ENCODE peak calls at places on chromosome 13, in four cellular contexts. One of them, this sample, is unnamed.

GRCh38 chr13:21242236-21242635 is 65.8 kb downstream of the MRPL57 start:
- DNase-seq in tibial artery: no peak
- DNase-seq in lower leg skin: no peak
- DNase-seq in mammary epithelial cell: no peak
- DNase-seq in this sample: no peak

GRCh38 chr13:110644892-110645521 is 29.7 kb downstream of the NAXD start:
- DNase-seq in lower leg skin: peak; percentile 86
- DNase-seq in mammary epithelial cell: peak; percentile 44
- DNase-seq in tibial artery: peak; percentile 88
- DNase-seq in this sample: no peak

GRCh38 chr13:29909975-29910674 is 59.7 kb upstream of the UBL3 start:
- DNase-seq in mammary epithelial cell: peak; percentile 81
- DNase-seq in tibial artery: no peak
- DNase-seq in lower leg skin: peak; percentile 84
- DNase-seq in this sample: no peak

GRCh38 chr13:48234652-48235099 is 1.7 kb downstream of the ITM2B start:
- DNase-seq in tibial artery: no peak
- DNase-seq in mammary epithelial cell: no peak
- DNase-seq in lower leg skin: no peak
- DNase-seq in this sample: no peak

GRCh38 chr13:90121784-90122183 is 1225.7 kb upstream of the MIR17HG start:
- DNase-seq in mammary epithelial cell: no peak
- DNase-seq in tibial artery: no peak
- DNase-seq in lower leg skin: no peak
- DNase-seq in this sample: no peak

GRCh38 chr13:34038326-34039068 is 220.5 kb downstream of the RFC3 start:
- DNase-seq in mammary epithelial cell: no peak
- DNase-seq in tibial artery: no peak
- DNase-seq in lower leg skin: no peak
- DNase-seq in this sample: no peak

GRCh38 chr13:111184685-111185401 is 69.7 kb downstream of the ARHGEF7 start:
- DNase-seq in mammary epithelial cell: no peak
- DNase-seq in lower leg skin: no peak
- DNase-seq in tibial artery: peak; percentile 79
- DNase-seq in this sample: no peak

GRCh38 chr13:87356314-87356713 is 314.9 kb upstream of the SLITRK5 start:
- DNase-seq in tibial artery: no peak
- DNase-seq in lower leg skin: no peak
- DNase-seq in mammary epithelial cell: no peak
- DNase-seq in this sample: no peak

GRCh38 chr13:85567909-85568308 is 231.3 kb downstream of the SLITRK6 start:
- DNase-seq in mammary epithelial cell: no peak
- DNase-seq in tibial artery: no peak
- DNase-seq in lower leg skin: no peak
- DNase-seq in this sample: no peak

GRCh38 chr13:32582991-32583390 is 3.3 kb upstream of the PDS5B start:
- DNase-seq in mammary epithelial cell: no peak
- DNase-seq in tibial artery: no peak
- DNase-seq in lower leg skin: no peak
- DNase-seq in this sample: no peak

GRCh38 chr13:27001705-27002104 is 169.9 kb downstream of the USP12 start:
- DNase-seq in mammary epithelial cell: no peak
- DNase-seq in lower leg skin: peak; percentile 37
- DNase-seq in tibial artery: no peak
- DNase-seq in this sample: no peak

GRCh38 chr13:99191900-99192399 is 8.7 kb upstream of the UBAC2 start:
- DNase-seq in mammary epithelial cell: no peak
- DNase-seq in tibial artery: no peak
- DNase-seq in lower leg skin: peak; percentile 81
- DNase-seq in this sample: no peak

GRCh38 chr13:87131611-87132010 is 539.6 kb upstream of the SLITRK5 start:
- DNase-seq in lower leg skin: no peak
- DNase-seq in mammary epithelial cell: no peak
- DNase-seq in tibial artery: no peak
- DNase-seq in this sample: no peak

GRCh38 chr13:29886446-29886845 is 36.0 kb upstream of the UBL3 start:
- DNase-seq in lower leg skin: no peak
- DNase-seq in tibial artery: no peak
- DNase-seq in mammary epithelial cell: no peak
- DNase-seq in this sample: no peak

GRCh38 chr13:105979586-105979985 is 555.9 kb downstream of the EFNB2 start:
- DNase-seq in lower leg skin: no peak
- DNase-seq in tibial artery: no peak
- DNase-seq in mammary epithelial cell: peak; percentile 85
- DNase-seq in this sample: no peak

GRCh38 chr13:43263047-43263446 is 239.7 kb downstream of the DNAJC15 start:
- DNase-seq in mammary epithelial cell: peak; percentile 54
- DNase-seq in lower leg skin: no peak
- DNase-seq in tibial artery: no peak
- DNase-seq in this sample: no peak

GRCh38 chr13:20814224-20814910 is 40.6 kb upstream of the EEF1AKMT1 start:
- DNase-seq in tibial artery: peak; percentile 96
- DNase-seq in lower leg skin: peak; percentile 97
- DNase-seq in mammary epithelial cell: peak; percentile 41
- DNase-seq in this sample: peak; percentile 70

GRCh38 chr13:68551701-68552522 is 1321.8 kb upstream of the PCDH9 start:
- DNase-seq in lower leg skin: no peak
- DNase-seq in mammary epithelial cell: no peak
- DNase-seq in tibial artery: no peak
- DNase-seq in this sample: no peak

DNA sequence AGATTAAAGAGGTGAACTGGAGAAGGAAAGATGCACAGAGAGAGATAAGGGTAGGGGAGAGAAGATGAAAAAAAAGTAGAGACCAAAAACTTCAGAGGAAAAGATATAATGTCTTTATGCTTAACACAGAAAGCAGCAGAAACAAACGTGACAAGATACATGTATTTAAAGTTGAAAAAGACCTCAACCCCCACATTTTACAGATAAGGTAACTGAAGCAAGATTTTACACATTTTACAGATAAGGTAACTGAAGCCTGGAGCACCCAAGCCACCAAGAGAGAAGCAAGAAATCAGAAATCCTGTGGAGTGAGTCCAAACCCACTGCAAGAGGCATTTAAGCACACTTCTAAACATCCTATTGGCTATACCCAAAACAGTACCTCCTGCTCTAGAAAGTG is 185.3 kb downstream of the TBC1D4 start:
- DNase-seq in tibial artery: no peak
- DNase-seq in mammary epithelial cell: no peak
- DNase-seq in lower leg skin: no peak
- DNase-seq in this sample: no peak
- H3K4me3 ChIP-seq in tibial artery: no peak overlapping the region
- H3K4me3 ChIP-seq in mammary epithelial cell: no peak overlapping the region
- H3K4me3 ChIP-seq in lower leg skin: no peak overlapping the region
- H3K4me3 ChIP-seq in this sample: no peak overlapping the region

GRCh38 chr13:82248713-82249112 is 1633.6 kb downstream of the SLITRK1 start:
- DNase-seq in mammary epithelial cell: no peak
- DNase-seq in tibial artery: no peak
- DNase-seq in lower leg skin: no peak
- DNase-seq in this sample: no peak
- H3K4me3 ChIP-seq in mammary epithelial cell: no peak overlapping the region
- H3K4me3 ChIP-seq in tibial artery: no peak overlapping the region
- H3K4me3 ChIP-seq in lower leg skin: no peak overlapping the region
- H3K4me3 ChIP-seq in this sample: no peak overlapping the region

DNA sequence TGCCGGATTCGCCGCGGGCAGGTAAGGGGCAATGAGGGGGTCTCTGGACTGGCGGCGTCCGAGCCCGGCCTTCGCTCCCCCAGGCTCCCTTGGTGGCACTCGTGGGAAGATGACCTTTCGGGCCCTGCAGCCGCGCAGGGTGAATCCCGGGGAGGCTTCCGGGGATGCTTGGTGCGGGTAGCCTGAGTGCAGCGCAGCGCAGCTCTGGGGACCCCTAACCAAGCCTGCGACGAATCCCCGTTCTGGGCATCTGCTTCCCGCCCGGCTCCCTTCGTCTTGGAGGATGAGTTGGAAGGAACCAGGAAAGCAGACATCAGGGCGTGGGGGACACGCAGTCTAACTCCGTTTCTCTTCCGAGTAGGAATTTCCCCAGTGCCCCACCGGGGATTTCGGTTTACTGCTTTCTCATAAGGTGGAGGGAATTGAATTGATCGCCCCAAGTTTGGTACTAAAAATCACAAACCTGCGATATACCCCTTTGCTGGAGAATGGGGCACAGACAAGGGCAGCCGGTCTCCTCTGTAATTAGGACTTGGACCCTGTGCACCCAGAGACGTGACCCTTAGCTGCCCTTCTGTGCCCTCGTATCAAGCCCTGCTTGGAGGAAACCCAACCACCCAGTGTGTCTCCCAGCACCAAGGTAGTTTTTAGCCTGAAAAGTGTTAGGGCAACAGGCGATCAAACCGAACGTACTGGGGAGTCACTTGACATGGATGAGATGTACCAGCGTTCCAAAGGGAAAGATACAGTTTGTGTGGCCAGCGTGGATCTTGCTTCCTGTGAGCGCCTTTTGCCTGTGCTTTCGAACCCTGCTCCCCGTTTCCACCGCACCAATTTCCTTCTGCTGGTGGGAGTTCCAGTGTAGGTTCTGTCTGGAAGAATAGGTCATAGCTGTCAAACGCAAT is 1.0 kb downstream of the GPC5 start:
- DNase-seq in lower leg skin: no peak
- DNase-seq in mammary epithelial cell: no peak
- DNase-seq in tibial artery: peak; percentile 59
- DNase-seq in this sample: no peak
- H3K4me3 ChIP-seq in lower leg skin: peak overlapping the region; percentile 24
- H3K4me3 ChIP-seq in mammary epithelial cell: peak overlapping the region; percentile 51
- H3K4me3 ChIP-seq in tibial artery: peak overlapping the region; percentile 56
- H3K4me3 ChIP-seq in this sample: no peak overlapping the region

DNA sequence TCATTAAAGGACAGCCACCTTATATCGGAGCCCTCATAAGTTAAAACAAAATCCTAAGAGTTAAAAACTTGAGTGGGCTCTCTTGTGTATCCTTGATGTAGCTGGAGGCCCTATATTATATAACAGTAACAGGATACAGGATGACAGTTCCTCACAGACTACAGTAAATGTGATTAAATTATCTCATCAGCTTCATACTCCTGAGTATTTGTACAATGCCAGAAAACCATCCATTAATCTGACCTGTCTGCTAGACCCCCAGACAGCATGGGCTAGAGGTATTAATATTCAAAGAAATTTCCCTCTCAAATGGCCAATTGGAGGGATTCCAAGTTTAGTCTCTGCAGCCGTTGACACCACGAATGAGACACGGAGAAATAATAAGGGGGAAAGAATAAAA is 155.7 kb upstream of the KLF12 start:
- DNase-seq in lower leg skin: no peak
- DNase-seq in tibial artery: no peak
- DNase-seq in mammary epithelial cell: no peak
- DNase-seq in this sample: no peak
- H3K4me3 ChIP-seq in lower leg skin: no peak overlapping the region
- H3K4me3 ChIP-seq in tibial artery: peak overlapping the region; percentile 31
- H3K4me3 ChIP-seq in mammary epithelial cell: no peak overlapping the region
- H3K4me3 ChIP-seq in this sample: no peak overlapping the region

This sample was measured in RWPE2.